ENCODE peak calls at places on chromosomes 3 and 15, in nine cellular contexts. T is NB4, V is colonic mucosa, E is GM12865, Z is astrocyte of the spinal cord, K is heart right ventricle, S is fibroblast of lung, M is AG09309, Q is Peyer's patch. U is an unnamed sample.

GRCh38 chr15:66912001-66912400 is 153.4 kb upstream of the SMAD3 start:
- DNase-seq in Q (no peak), Z (no peak), E (peak), S (no peak), T (peak), M (no peak), K (no peak), V (no peak), U (no peak)

GRCh38 chr15:79682285-79682684 is 214.5 kb downstream of the MTHFS start:
- DNase-seq in S (peak), Z (peak), T (no peak), E (no peak), V (no peak), K (peak), Q (no peak), M (peak), U (no peak)

GRCh38 chr15:92921215-92922131 is 21.3 kb downstream of the CHD2 start:
- DNase-seq in S (peak), T (no peak), M (no peak), Z (peak), V (no peak), Q (no peak), K (no peak), E (no peak), U (no peak)

GRCh38 chr3:106438916-106439315 is 570.1 kb upstream of the CBLB start:
- DNase-seq in Q (no peak), Z (no peak), V (no peak), K (no peak), S (no peak), M (no peak), T (no peak), E (no peak), U (no peak)

GRCh38 chr3:14461748-14462324 is 59.4 kb downstream of the SLC6A6 start:
- DNase-seq in Z (peak), V (peak), Q (peak), S (peak), K (peak), E (peak), T (peak), M (no peak), U (no peak)

GRCh38 chr3:143171141-143171651 is 51.6 kb downstream of the CHST2 start:
- DNase-seq in Q (no peak), S (peak), Z (peak), V (no peak), E (peak), T (peak), K (peak), M (no peak), U (no peak)

GRCh38 chr3:45640724-45641361 is 46.3 kb downstream of the LIMD1 start:
- DNase-seq in M (no peak), V (no peak), K (no peak), T (no peak), Q (no peak), E (no peak), S (no peak), Z (no peak), U (no peak)

GRCh38 chr15:58355965-58356358 is 75.8 kb upstream of the LIPC start:
- DNase-seq in M (no peak), K (no peak), Q (no peak), Z (no peak), S (no peak), T (no peak), E (no peak), V (no peak), U (no peak)

GRCh38 chr3:188286087-188286513 is 132.1 kb downstream of the LPP start:
- DNase-seq in V (no peak), Q (no peak), Z (peak), T (no peak), K (peak), E (no peak), S (peak), M (peak), U (peak)

GRCh38 chr3:167350245-167350862 is 29.7 kb downstream of the ZBBX start:
- DNase-seq in S (peak), K (no peak), E (peak), V (no peak), T (peak), M (no peak), Z (peak), Q (no peak), U (no peak)

GRCh38 chr3:191320316-191320715 is 8.9 kb upstream of the CCDC50 start:
- DNase-seq in S (no peak), Q (no peak), Z (no peak), V (no peak), K (no peak), M (no peak), T (no peak), E (no peak), U (no peak)

GRCh38 chr15:70722266-70723123 is 40.9 kb downstream of the UACA start:
- DNase-seq in V (no peak), Q (no peak), S (peak), Z (peak), E (peak), K (no peak), T (peak), M (no peak), U (no peak)

GRCh38 chr15:38069506-38069905 is 135.1 kb downstream of the TMCO5A start:
- DNase-seq in K (peak), V (peak), M (no peak), Q (peak), T (peak), E (peak), S (peak), Z (peak), U (peak)

GRCh38 chr15:72824112-72824511 is 40.6 kb upstream of the ADPGK start:
- DNase-seq in Z (no peak), E (no peak), K (no peak), S (no peak), V (no peak), Q (no peak), M (no peak), T (no peak), U (no peak)

GRCh38 chr3:112043621-112044201 is 9.2 kb downstream of the TMPRSS7 start:
- DNase-seq in M (peak), Z (peak), Q (no peak), E (peak), V (peak), S (peak), T (peak), K (peak), U (peak)

GRCh38 chr3:2061360-2061759 is 37.3 kb upstream of the CNTN4 start:
- DNase-seq in K (no peak), S (no peak), T (no peak), V (no peak), M (no peak), E (no peak), Q (no peak), Z (no peak), U (no peak)

GRCh38 chr3:93969443-93969842 is 4.3 kb downstream of the PROS1 start:
- DNase-seq in V (no peak), Z (no peak), M (no peak), K (no peak), E (no peak), T (no peak), Q (no peak), S (peak), U (no peak)

GRCh38 chr3:93969997-93970396 is 3.7 kb downstream of the PROS1 start:
- DNase-seq in Q (no peak), E (no peak), V (no peak), M (no peak), S (no peak), Z (no peak), T (no peak), K (no peak), U (no peak)

GRCh38 chr3:93973160-93974126 is at the start of gene PROS1:
- DNase-seq in K (peak), T (peak), S (peak), Z (peak), V (peak), E (peak), Q (peak), M (peak), U (no peak)
- TF ChIP-seq CTCF in K (peak), T (no peak), S (no peak), Z (no peak), V (no peak), E (no peak), Q (no peak), M (no peak), U (no peak)

GRCh38 chr3:165837058-165837525 is at the start of gene BCHE:
- DNase-seq in V (no peak), M (no peak), T (no peak), S (peak), Z (peak), E (no peak), Q (no peak), K (peak), U (no peak)
- H3K4me3 ChIP-seq in V (no peak), M (no peak), T (no peak), S (peak), Z (peak), E (no peak), Q (no peak), K (no peak), U (no peak)

DNA sequence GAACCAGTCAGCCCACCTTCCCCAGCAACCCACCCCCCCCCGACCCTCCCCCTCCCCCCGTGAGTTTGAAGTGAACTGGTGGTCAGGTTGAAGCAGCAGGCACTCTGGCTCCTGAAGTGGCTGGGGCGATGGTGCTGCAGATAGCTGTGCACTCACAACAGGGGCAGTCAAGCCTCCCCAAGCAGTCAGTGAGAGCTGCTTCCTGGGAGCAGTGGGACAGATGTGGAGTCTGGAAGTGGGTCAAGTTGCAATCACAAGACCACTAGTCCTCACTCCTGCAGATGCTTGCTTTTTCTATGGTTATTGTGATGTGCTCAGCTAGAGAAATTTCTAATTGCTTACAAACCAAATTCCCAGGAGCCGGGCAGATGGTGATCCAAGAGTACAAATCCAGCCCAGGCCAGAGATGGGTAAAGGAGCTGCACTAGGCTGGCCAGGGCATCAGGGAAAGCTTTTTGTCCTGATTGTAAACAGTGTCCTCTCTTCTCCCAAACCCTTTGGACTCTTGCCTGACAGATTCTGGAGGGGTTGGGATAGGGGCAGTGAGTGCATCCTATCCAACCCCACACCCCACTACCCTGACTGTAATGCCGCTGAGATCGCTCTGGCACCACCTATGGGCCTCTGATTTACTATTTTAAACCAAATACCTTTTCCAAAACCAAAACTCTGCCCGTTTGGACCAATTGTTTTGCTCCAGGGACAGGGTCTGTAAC is 9.8 kb upstream of the CLPX start:
- DNase-seq in Z (no peak), M (no peak), S (no peak), E (no peak), T (no peak), K (no peak), V (no peak), Q (no peak), U (no peak)
- TF ChIP-seq CTCF in Z (no peak), M (no peak), S (no peak), E (no peak), T (no peak), K (no peak), V (no peak), Q (no peak), U (peak)

GRCh38 chr3:183074881-183075280 is 24.4 kb downstream of the MCCC1 start:
- DNase-seq in E (no peak), K (no peak), S (no peak), T (no peak), V (no peak), Q (no peak), Z (no peak), M (no peak), U (no peak)
- H3K4me3 ChIP-seq in E (no peak), K (no peak), S (no peak), T (no peak), V (no peak), Q (no peak), Z (no peak), M (no peak), U (no peak)

GRCh38 chr15:80902298-80902801 is 87.3 kb downstream of the MESD start:
- DNase-seq in T (no peak), Q (no peak), E (no peak), V (no peak), S (no peak), M (no peak), Z (no peak), K (no peak), U (no peak)
- TF ChIP-seq CTCF in T (no peak), Q (no peak), E (no peak), V (no peak), S (no peak), M (no peak), Z (no peak), K (no peak), U (no peak)

GRCh38 chr3:172448661-172449467 is 608 bp upstream of the GHSR start:
- DNase-seq in S (no peak), K (no peak), E (no peak), T (no peak), M (no peak), Q (no peak), Z (no peak), V (no peak), U (no peak)
- H3K4me3 ChIP-seq in S (no peak), K (no peak), E (no peak), T (no peak), M (no peak), Q (no peak), Z (no peak), V (no peak), U (no peak)

GRCh38 chr3:149765762-149766334 is 13.6 kb upstream of the COMMD2 start:
- DNase-seq in V (no peak), Q (no peak), S (peak), Z (peak), M (peak), E (peak), T (peak), K (no peak), U (no peak)
- TF ChIP-seq CTCF in V (peak), Q (peak), S (peak), Z (peak), M (peak), E (peak), T (peak), K (peak), U (peak)

DNA sequence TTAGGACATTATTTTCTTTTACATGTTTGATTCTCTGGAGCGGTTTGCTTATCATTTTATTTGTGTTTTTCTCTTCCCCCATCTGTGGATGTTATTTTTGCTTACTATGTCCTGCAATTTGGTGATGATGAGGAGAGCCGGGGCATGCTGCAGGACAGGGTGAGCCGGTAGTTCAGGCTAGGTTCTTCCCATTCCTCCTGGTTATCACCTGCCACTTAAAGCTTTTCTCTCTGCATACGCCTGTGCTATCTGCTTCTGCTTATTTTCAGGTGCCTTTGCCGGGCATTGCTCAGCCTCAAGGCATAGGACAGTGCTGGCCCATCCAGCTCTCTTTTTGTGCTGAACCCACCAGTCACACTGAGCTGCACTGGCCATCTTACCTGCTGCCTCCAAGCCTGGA is 85.8 kb downstream of the MCTP2 start:
- DNase-seq in Q (no peak), M (no peak), S (no peak), Z (no peak), E (no peak), V (no peak), K (no peak), T (no peak), U (no peak)
- H3K4me3 ChIP-seq in Q (no peak), M (no peak), S (no peak), Z (no peak), E (no peak), V (no peak), K (no peak), T (no peak), U (no peak)